ENCODE peak calls at places on chromosomes 1 and 21, in seven cellular contexts. N, D, V, X, B, P and R are unnamed samples. For H3K4me1, the result is how much of the 10 kb centered on the place peaks cover.

GRCh38 chr1:198212675-198213074 is 55.9 kb downstream of the NEK7 start:
- DNase-seq in P (no peak), B (no peak), V (no peak), X (no peak), D (no peak), N (no peak), R (no peak)

GRCh38 chr1:30808067-30808662 is 50.6 kb upstream of the LAPTM5 start:
- DNase-seq in V (no peak), N (no peak), B (no peak), X (no peak), D (no peak), P (no peak), R (no peak)

GRCh38 chr1:31822766-31823165 is 6.9 kb upstream of the SPOCD1 start:
- DNase-seq in V (no peak), P (no peak), D (no peak), N (no peak), B (no peak), X (no peak), R (no peak)

GRCh38 chr1:67542747-67543146 is 112.5 kb upstream of the SERBP1 start:
- DNase-seq in B (no peak), X (no peak), P (no peak), D (no peak), V (no peak), N (no peak), R (no peak)

GRCh38 chr1:23403038-23403336 is 21.6 kb downstream of the TCEA3 start:
- DNase-seq in B (no peak), N (no peak), P (no peak), V (no peak), D (peak), X (peak), R (peak)

GRCh38 chr1:91732291-91732953 is 153.5 kb downstream of the TGFBR3 start:
- DNase-seq in B (no peak), N (no peak), V (no peak), P (no peak), D (peak), X (peak), R (no peak)

GRCh38 chr1:53949023-53949611 is 3.0 kb downstream of the LRRC42 start:
- DNase-seq in D (peak), N (no peak), P (no peak), V (peak), X (no peak), B (peak), R (no peak)

GRCh38 chr1:201904579-201904978 is 15.9 kb downstream of the SHISA4 start:
- DNase-seq in P (no peak), B (no peak), N (no peak), D (no peak), X (no peak), V (no peak), R (no peak)

GRCh38 chr1:9084883-9085282 is 15.4 kb upstream of the SLC2A5 start:
- DNase-seq in X (no peak), P (no peak), V (no peak), N (no peak), D (no peak), B (no peak), R (no peak)
- TF ChIP-seq SIN3A in X (no peak), P (no peak), V (no peak), N (no peak), D (no peak), B (no peak), R (no peak)

GRCh38 chr1:206705744-206706297 is 21.1 kb downstream of the MAPKAPK2 start:
- DNase-seq in D (no peak), X (no peak), P (no peak), N (no peak), B (no peak), V (no peak), R (no peak)
- H3K4me1 ChIP-seq in D (under half), X (under half), P (under half), N (half or more), B (under half), V (under half), R (half or more)

DNA sequence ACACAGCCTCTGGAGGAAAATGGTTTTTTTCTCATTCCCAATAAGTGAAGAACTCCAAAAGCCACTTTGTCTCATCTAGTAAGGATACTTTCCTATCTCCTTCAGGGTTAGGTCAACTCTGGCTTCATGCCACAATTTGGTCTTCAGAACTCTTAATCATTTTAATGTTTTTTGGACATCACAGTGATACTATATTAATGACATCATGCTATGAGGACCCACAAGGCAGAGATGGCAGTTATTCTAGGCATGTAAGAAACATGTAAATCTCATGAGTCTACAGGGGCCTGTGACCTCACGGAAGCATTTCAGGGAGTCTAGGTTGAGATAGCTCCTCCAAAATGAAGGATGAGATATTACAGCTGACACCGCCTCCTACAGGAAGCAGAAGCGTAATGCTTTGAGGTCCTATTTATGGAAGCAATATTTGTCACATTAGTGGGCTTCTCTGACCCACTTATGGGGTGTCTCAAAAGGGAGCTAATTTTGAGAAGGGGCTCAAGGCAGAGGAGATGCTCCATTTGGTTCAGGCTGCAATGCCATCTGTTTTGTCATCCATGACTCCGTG is 5.0 kb upstream of the GPR137B start:
- DNase-seq in X (peak), B (no peak), V (no peak), N (no peak), P (no peak), D (no peak), R (no peak)
- TF ChIP-seq CTCF in X (peak), B (no peak), V (peak), N (peak), P (peak), D (peak), R (peak)

GRCh38 chr1:8496473-8496872 is 178.6 kb downstream of the SLC45A1 start:
- DNase-seq in B (no peak), D (no peak), P (no peak), X (no peak), N (no peak), V (no peak), R (no peak)
- TF ChIP-seq SIN3A in B (no peak), D (no peak), P (no peak), X (no peak), N (no peak), V (no peak), R (no peak)

DNA sequence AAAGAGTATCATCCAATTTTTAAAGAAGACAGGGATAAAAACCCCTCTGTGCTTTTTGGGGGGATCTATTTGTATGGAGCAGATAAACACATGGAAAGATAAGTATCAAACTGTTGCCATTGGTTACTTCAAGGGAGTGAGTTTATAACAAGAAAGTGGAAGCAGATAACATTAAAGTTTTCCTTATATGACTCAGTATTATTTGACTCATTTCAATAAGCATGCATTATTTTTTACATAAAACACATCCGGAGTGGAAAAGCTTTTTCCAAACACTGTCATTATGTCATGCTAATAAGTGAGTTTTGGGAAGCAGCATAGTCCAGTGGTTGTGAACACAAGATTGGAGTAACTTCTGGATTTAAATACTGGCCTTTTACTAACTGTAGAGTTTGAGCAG is 452.2 kb downstream of the LTN1 start:
- DNase-seq in N (no peak), X (no peak), D (no peak), P (no peak), B (no peak), V (no peak), R (no peak)
- H3K4me1 ChIP-seq in N (under half), X (under half), D (under half), P (under half), B (under half), V (under half), R (under half)

DNA sequence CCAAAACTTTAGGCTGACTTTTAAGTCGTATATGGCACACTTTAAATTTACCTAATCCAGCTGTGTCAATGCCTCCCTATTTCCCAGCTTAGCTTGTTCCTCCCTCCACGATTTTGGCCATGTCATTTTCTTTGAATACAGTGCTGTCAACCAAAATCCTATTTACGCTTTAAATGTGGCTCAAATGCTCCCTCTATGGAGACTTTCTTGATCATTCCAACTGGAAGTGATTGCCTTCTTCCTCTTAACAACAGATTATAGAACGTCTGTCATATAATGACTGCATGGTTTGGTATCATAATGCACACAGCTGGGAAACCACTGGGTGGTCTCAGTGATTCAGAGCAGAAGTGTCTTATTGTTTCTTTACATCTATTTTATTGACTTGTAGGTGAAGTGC is 18.9 kb upstream of the BATF3 start:
- DNase-seq in X (no peak), P (no peak), D (no peak), V (no peak), N (no peak), B (no peak), R (no peak)
- TF ChIP-seq CTCF in X (no peak), P (no peak), D (peak), V (peak), N (no peak), B (peak), R (peak)

GRCh38 chr1:221543529-221544120 is 198.3 kb downstream of the DUSP10 start:
- DNase-seq in B (no peak), X (peak), V (peak), D (peak), P (no peak), N (no peak), R (no peak)
- TF ChIP-seq SIN3A in B (no peak), X (no peak), V (no peak), D (no peak), P (no peak), N (no peak), R (no peak)

GRCh38 chr1:180925471-180926051 is 12.9 kb downstream of the KIAA1614 start:
- DNase-seq in N (no peak), D (no peak), P (no peak), X (no peak), B (peak), V (no peak), R (no peak)
- H3K4me1 ChIP-seq in N (under half), D (under half), P (under half), X (under half), B (half or more), V (half or more), R (under half)

GRCh38 chr1:191348328-191348727 is 809.9 kb upstream of the RGS18 start:
- DNase-seq in D (no peak), N (no peak), P (no peak), V (no peak), B (no peak), X (no peak), R (no peak)

GRCh38 chr1:191343816-191344215 is 814.4 kb upstream of the RGS18 start:
- DNase-seq in X (no peak), D (no peak), V (no peak), P (no peak), N (no peak), B (no peak), R (no peak)
- TF ChIP-seq CTCF in X (no peak), D (no peak), V (no peak), P (no peak), N (no peak), B (no peak), R (no peak)